ENCODE peak calls at places on chromosomes 1 and 21, in ten cellular contexts. One of them, this sample, is unnamed.

GRCh38 chr21:41601573-41602371 is 93.8 kb upstream of the TMPRSS2 start:
- DNase-seq in HFFc6: peak
- DNase-seq in NCI-H1092: no peak
- DNase-seq in HTR-8/SVneo: no peak
- DNase-seq in mesothelial cell of epicardium: peak
- DNase-seq in stimulated activated CD8-positive, alpha-beta memory T cell treated with anti-CD3 and anti-CD28 coated beads, Interleukin-2, amount 100 ng/mL, for 1 hour: no peak
- DNase-seq in ecto neural progenitor cell: peak
- DNase-seq in activated CD4-positive, alpha-beta T cell treated with anti-CD3 and anti-CD28 coated beads, Interleukin-2, amount 50 U/mL, for 1 hour: no peak
- DNase-seq in posterior vena cava: no peak
- DNase-seq in iPS-NIHi11: no peak
- DNase-seq in this sample: no peak

GRCh38 chr1:225772323-225772768 is 5.3 kb upstream of the SRP9 start:
- DNase-seq in HFFc6: peak
- DNase-seq in NCI-H1092: peak
- DNase-seq in HTR-8/SVneo: peak
- DNase-seq in mesothelial cell of epicardium: peak
- DNase-seq in stimulated activated CD8-positive, alpha-beta memory T cell treated with anti-CD3 and anti-CD28 coated beads, Interleukin-2, amount 100 ng/mL, for 1 hour: no peak
- DNase-seq in ecto neural progenitor cell: peak
- DNase-seq in activated CD4-positive, alpha-beta T cell treated with anti-CD3 and anti-CD28 coated beads, Interleukin-2, amount 50 U/mL, for 1 hour: peak
- DNase-seq in posterior vena cava: peak
- DNase-seq in iPS-NIHi11: peak
- DNase-seq in this sample: peak

GRCh38 chr1:37946703-37947360 is at the start of gene INPP5B:
- DNase-seq in HFFc6: peak
- DNase-seq in NCI-H1092: no peak
- DNase-seq in HTR-8/SVneo: peak
- DNase-seq in mesothelial cell of epicardium: peak
- DNase-seq in stimulated activated CD8-positive, alpha-beta memory T cell treated with anti-CD3 and anti-CD28 coated beads, Interleukin-2, amount 100 ng/mL, for 1 hour: peak
- DNase-seq in ecto neural progenitor cell: peak
- DNase-seq in activated CD4-positive, alpha-beta T cell treated with anti-CD3 and anti-CD28 coated beads, Interleukin-2, amount 50 U/mL, for 1 hour: peak
- DNase-seq in posterior vena cava: peak
- DNase-seq in iPS-NIHi11: peak
- DNase-seq in this sample: peak

GRCh38 chr1:44621841-44622286 is 52.4 kb downstream of the TMEM53 start:
- DNase-seq in HFFc6: no peak
- DNase-seq in NCI-H1092: no peak
- DNase-seq in HTR-8/SVneo: no peak
- DNase-seq in mesothelial cell of epicardium: peak
- DNase-seq in stimulated activated CD8-positive, alpha-beta memory T cell treated with anti-CD3 and anti-CD28 coated beads, Interleukin-2, amount 100 ng/mL, for 1 hour: no peak
- DNase-seq in ecto neural progenitor cell: no peak
- DNase-seq in activated CD4-positive, alpha-beta T cell treated with anti-CD3 and anti-CD28 coated beads, Interleukin-2, amount 50 U/mL, for 1 hour: no peak
- DNase-seq in posterior vena cava: no peak
- DNase-seq in iPS-NIHi11: no peak
- DNase-seq in this sample: no peak

GRCh38 chr1:167442142-167442848 is 76.0 kb downstream of the CD247 start:
- DNase-seq in HFFc6: peak
- DNase-seq in NCI-H1092: peak
- DNase-seq in HTR-8/SVneo: peak
- DNase-seq in mesothelial cell of epicardium: peak
- DNase-seq in stimulated activated CD8-positive, alpha-beta memory T cell treated with anti-CD3 and anti-CD28 coated beads, Interleukin-2, amount 100 ng/mL, for 1 hour: peak
- DNase-seq in ecto neural progenitor cell: peak
- DNase-seq in activated CD4-positive, alpha-beta T cell treated with anti-CD3 and anti-CD28 coated beads, Interleukin-2, amount 50 U/mL, for 1 hour: peak
- DNase-seq in posterior vena cava: peak
- DNase-seq in iPS-NIHi11: peak
- DNase-seq in this sample: peak

GRCh38 chr1:24316659-24317058 is 2.5 kb upstream of the GRHL3 start:
- DNase-seq in HFFc6: no peak
- DNase-seq in NCI-H1092: no peak
- DNase-seq in HTR-8/SVneo: no peak
- DNase-seq in mesothelial cell of epicardium: no peak
- DNase-seq in stimulated activated CD8-positive, alpha-beta memory T cell treated with anti-CD3 and anti-CD28 coated beads, Interleukin-2, amount 100 ng/mL, for 1 hour: no peak
- DNase-seq in ecto neural progenitor cell: no peak
- DNase-seq in activated CD4-positive, alpha-beta T cell treated with anti-CD3 and anti-CD28 coated beads, Interleukin-2, amount 50 U/mL, for 1 hour: no peak
- DNase-seq in posterior vena cava: no peak
- DNase-seq in iPS-NIHi11: no peak
- DNase-seq in this sample: peak

GRCh38 chr1:115469703-115470476 is 131.8 kb upstream of the NGF start:
- DNase-seq in HFFc6: peak
- DNase-seq in NCI-H1092: no peak
- DNase-seq in HTR-8/SVneo: peak
- DNase-seq in mesothelial cell of epicardium: peak
- DNase-seq in stimulated activated CD8-positive, alpha-beta memory T cell treated with anti-CD3 and anti-CD28 coated beads, Interleukin-2, amount 100 ng/mL, for 1 hour: no peak
- DNase-seq in ecto neural progenitor cell: peak
- DNase-seq in activated CD4-positive, alpha-beta T cell treated with anti-CD3 and anti-CD28 coated beads, Interleukin-2, amount 50 U/mL, for 1 hour: no peak
- DNase-seq in posterior vena cava: no peak
- DNase-seq in iPS-NIHi11: peak
- DNase-seq in this sample: peak

GRCh38 chr21:26835027-26835713 is 10.0 kb downstream of the ADAMTS1 start:
- DNase-seq in HFFc6: peak
- DNase-seq in NCI-H1092: no peak
- DNase-seq in HTR-8/SVneo: peak
- DNase-seq in mesothelial cell of epicardium: no peak
- DNase-seq in stimulated activated CD8-positive, alpha-beta memory T cell treated with anti-CD3 and anti-CD28 coated beads, Interleukin-2, amount 100 ng/mL, for 1 hour: no peak
- DNase-seq in ecto neural progenitor cell: no peak
- DNase-seq in activated CD4-positive, alpha-beta T cell treated with anti-CD3 and anti-CD28 coated beads, Interleukin-2, amount 50 U/mL, for 1 hour: no peak
- DNase-seq in posterior vena cava: no peak
- DNase-seq in iPS-NIHi11: no peak
- DNase-seq in this sample: no peak

GRCh38 chr1:183089025-183089639 is 65.9 kb downstream of the LAMC1 start:
- DNase-seq in HFFc6: no peak
- DNase-seq in NCI-H1092: peak
- DNase-seq in HTR-8/SVneo: no peak
- DNase-seq in mesothelial cell of epicardium: no peak
- DNase-seq in stimulated activated CD8-positive, alpha-beta memory T cell treated with anti-CD3 and anti-CD28 coated beads, Interleukin-2, amount 100 ng/mL, for 1 hour: no peak
- DNase-seq in ecto neural progenitor cell: no peak
- DNase-seq in activated CD4-positive, alpha-beta T cell treated with anti-CD3 and anti-CD28 coated beads, Interleukin-2, amount 50 U/mL, for 1 hour: no peak
- DNase-seq in posterior vena cava: no peak
- DNase-seq in iPS-NIHi11: no peak
- DNase-seq in this sample: no peak

GRCh38 chr1:119482517-119483425 is 24.2 kb upstream of the HSD3B1 start:
- DNase-seq in HFFc6: no peak
- DNase-seq in NCI-H1092: no peak
- DNase-seq in HTR-8/SVneo: no peak
- DNase-seq in mesothelial cell of epicardium: no peak
- DNase-seq in stimulated activated CD8-positive, alpha-beta memory T cell treated with anti-CD3 and anti-CD28 coated beads, Interleukin-2, amount 100 ng/mL, for 1 hour: no peak
- DNase-seq in ecto neural progenitor cell: no peak
- DNase-seq in activated CD4-positive, alpha-beta T cell treated with anti-CD3 and anti-CD28 coated beads, Interleukin-2, amount 50 U/mL, for 1 hour: no peak
- DNase-seq in posterior vena cava: no peak
- DNase-seq in iPS-NIHi11: no peak
- DNase-seq in this sample: no peak

GRCh38 chr1:9836632-9836960 is 12.8 kb upstream of the CLSTN1 start:
- DNase-seq in HFFc6: no peak
- DNase-seq in NCI-H1092: no peak
- DNase-seq in HTR-8/SVneo: no peak
- DNase-seq in mesothelial cell of epicardium: no peak
- DNase-seq in stimulated activated CD8-positive, alpha-beta memory T cell treated with anti-CD3 and anti-CD28 coated beads, Interleukin-2, amount 100 ng/mL, for 1 hour: no peak
- DNase-seq in ecto neural progenitor cell: no peak
- DNase-seq in activated CD4-positive, alpha-beta T cell treated with anti-CD3 and anti-CD28 coated beads, Interleukin-2, amount 50 U/mL, for 1 hour: no peak
- DNase-seq in posterior vena cava: no peak
- DNase-seq in iPS-NIHi11: no peak
- DNase-seq in this sample: no peak

GRCh38 chr1:225462429-225462713 is 34.5 kb upstream of the LBR start:
- DNase-seq in HFFc6: no peak
- DNase-seq in NCI-H1092: peak
- DNase-seq in HTR-8/SVneo: no peak
- DNase-seq in mesothelial cell of epicardium: no peak
- DNase-seq in stimulated activated CD8-positive, alpha-beta memory T cell treated with anti-CD3 and anti-CD28 coated beads, Interleukin-2, amount 100 ng/mL, for 1 hour: no peak
- DNase-seq in ecto neural progenitor cell: no peak
- DNase-seq in activated CD4-positive, alpha-beta T cell treated with anti-CD3 and anti-CD28 coated beads, Interleukin-2, amount 50 U/mL, for 1 hour: no peak
- DNase-seq in posterior vena cava: peak
- DNase-seq in iPS-NIHi11: no peak
- DNase-seq in this sample: no peak

GRCh38 chr1:47478090-47478489 is 40.2 kb downstream of the FOXD2 start:
- DNase-seq in HFFc6: no peak
- DNase-seq in NCI-H1092: no peak
- DNase-seq in HTR-8/SVneo: no peak
- DNase-seq in mesothelial cell of epicardium: peak
- DNase-seq in stimulated activated CD8-positive, alpha-beta memory T cell treated with anti-CD3 and anti-CD28 coated beads, Interleukin-2, amount 100 ng/mL, for 1 hour: no peak
- DNase-seq in ecto neural progenitor cell: no peak
- DNase-seq in activated CD4-positive, alpha-beta T cell treated with anti-CD3 and anti-CD28 coated beads, Interleukin-2, amount 50 U/mL, for 1 hour: no peak
- DNase-seq in posterior vena cava: no peak
- DNase-seq in iPS-NIHi11: no peak
- DNase-seq in this sample: peak

GRCh38 chr21:15057290-15057689 is 7.5 kb downstream of the NRIP1 start:
- DNase-seq in HFFc6: no peak
- DNase-seq in NCI-H1092: no peak
- DNase-seq in HTR-8/SVneo: no peak
- DNase-seq in mesothelial cell of epicardium: no peak
- DNase-seq in stimulated activated CD8-positive, alpha-beta memory T cell treated with anti-CD3 and anti-CD28 coated beads, Interleukin-2, amount 100 ng/mL, for 1 hour: no peak
- DNase-seq in ecto neural progenitor cell: no peak
- DNase-seq in activated CD4-positive, alpha-beta T cell treated with anti-CD3 and anti-CD28 coated beads, Interleukin-2, amount 50 U/mL, for 1 hour: no peak
- DNase-seq in posterior vena cava: no peak
- DNase-seq in iPS-NIHi11: no peak
- DNase-seq in this sample: peak

GRCh38 chr1:208528577-208529240 is 284.5 kb upstream of the PLXNA2 start:
- DNase-seq in HFFc6: no peak
- DNase-seq in NCI-H1092: no peak
- DNase-seq in HTR-8/SVneo: no peak
- DNase-seq in mesothelial cell of epicardium: no peak
- DNase-seq in stimulated activated CD8-positive, alpha-beta memory T cell treated with anti-CD3 and anti-CD28 coated beads, Interleukin-2, amount 100 ng/mL, for 1 hour: no peak
- DNase-seq in ecto neural progenitor cell: peak
- DNase-seq in activated CD4-positive, alpha-beta T cell treated with anti-CD3 and anti-CD28 coated beads, Interleukin-2, amount 50 U/mL, for 1 hour: no peak
- DNase-seq in posterior vena cava: no peak
- DNase-seq in iPS-NIHi11: no peak
- DNase-seq in this sample: no peak

GRCh38 chr21:32794643-32795042 is 23.1 kb upstream of the PAXBP1 start:
- DNase-seq in HFFc6: no peak
- DNase-seq in NCI-H1092: no peak
- DNase-seq in HTR-8/SVneo: no peak
- DNase-seq in mesothelial cell of epicardium: no peak
- DNase-seq in stimulated activated CD8-positive, alpha-beta memory T cell treated with anti-CD3 and anti-CD28 coated beads, Interleukin-2, amount 100 ng/mL, for 1 hour: no peak
- DNase-seq in ecto neural progenitor cell: no peak
- DNase-seq in activated CD4-positive, alpha-beta T cell treated with anti-CD3 and anti-CD28 coated beads, Interleukin-2, amount 50 U/mL, for 1 hour: no peak
- DNase-seq in posterior vena cava: no peak
- DNase-seq in iPS-NIHi11: no peak
- DNase-seq in this sample: no peak

GRCh38 chr21:42176864-42177263 is 42.1 kb upstream of the ABCG1 start:
- DNase-seq in HFFc6: no peak
- DNase-seq in NCI-H1092: no peak
- DNase-seq in HTR-8/SVneo: no peak
- DNase-seq in mesothelial cell of epicardium: no peak
- DNase-seq in stimulated activated CD8-positive, alpha-beta memory T cell treated with anti-CD3 and anti-CD28 coated beads, Interleukin-2, amount 100 ng/mL, for 1 hour: no peak
- DNase-seq in ecto neural progenitor cell: no peak
- DNase-seq in activated CD4-positive, alpha-beta T cell treated with anti-CD3 and anti-CD28 coated beads, Interleukin-2, amount 50 U/mL, for 1 hour: no peak
- DNase-seq in posterior vena cava: no peak
- DNase-seq in iPS-NIHi11: no peak
- DNase-seq in this sample: no peak

GRCh38 chr1:24126023-24126671 is 14.2 kb upstream of the MYOM3 start:
- DNase-seq in HFFc6: peak
- DNase-seq in NCI-H1092: no peak
- DNase-seq in HTR-8/SVneo: no peak
- DNase-seq in mesothelial cell of epicardium: no peak
- DNase-seq in stimulated activated CD8-positive, alpha-beta memory T cell treated with anti-CD3 and anti-CD28 coated beads, Interleukin-2, amount 100 ng/mL, for 1 hour: no peak
- DNase-seq in ecto neural progenitor cell: no peak
- DNase-seq in activated CD4-positive, alpha-beta T cell treated with anti-CD3 and anti-CD28 coated beads, Interleukin-2, amount 50 U/mL, for 1 hour: no peak
- DNase-seq in posterior vena cava: peak
- DNase-seq in iPS-NIHi11: no peak
- DNase-seq in this sample: no peak

GRCh38 chr21:25323356-25323949 is 283.8 kb downstream of the MRPL39 start:
- DNase-seq in HFFc6: no peak
- DNase-seq in NCI-H1092: no peak
- DNase-seq in HTR-8/SVneo: no peak
- DNase-seq in mesothelial cell of epicardium: no peak
- DNase-seq in stimulated activated CD8-positive, alpha-beta memory T cell treated with anti-CD3 and anti-CD28 coated beads, Interleukin-2, amount 100 ng/mL, for 1 hour: no peak
- DNase-seq in ecto neural progenitor cell: no peak
- DNase-seq in activated CD4-positive, alpha-beta T cell treated with anti-CD3 and anti-CD28 coated beads, Interleukin-2, amount 50 U/mL, for 1 hour: no peak
- DNase-seq in posterior vena cava: no peak
- DNase-seq in iPS-NIHi11: no peak
- DNase-seq in this sample: no peak

GRCh38 chr1:200053639-200054038 is 26.1 kb downstream of the NR5A2 start:
- DNase-seq in HFFc6: no peak
- DNase-seq in NCI-H1092: no peak
- DNase-seq in HTR-8/SVneo: no peak
- DNase-seq in mesothelial cell of epicardium: no peak
- DNase-seq in stimulated activated CD8-positive, alpha-beta memory T cell treated with anti-CD3 and anti-CD28 coated beads, Interleukin-2, amount 100 ng/mL, for 1 hour: no peak
- DNase-seq in ecto neural progenitor cell: no peak
- DNase-seq in activated CD4-positive, alpha-beta T cell treated with anti-CD3 and anti-CD28 coated beads, Interleukin-2, amount 50 U/mL, for 1 hour: no peak
- DNase-seq in posterior vena cava: no peak
- DNase-seq in iPS-NIHi11: no peak
- DNase-seq in this sample: no peak

GRCh38 chr1:43377831-43378230 is 10.0 kb upstream of the ELOVL1 start:
- DNase-seq in HFFc6: no peak
- DNase-seq in NCI-H1092: no peak
- DNase-seq in HTR-8/SVneo: no peak
- DNase-seq in mesothelial cell of epicardium: no peak
- DNase-seq in stimulated activated CD8-positive, alpha-beta memory T cell treated with anti-CD3 and anti-CD28 coated beads, Interleukin-2, amount 100 ng/mL, for 1 hour: no peak
- DNase-seq in ecto neural progenitor cell: no peak
- DNase-seq in activated CD4-positive, alpha-beta T cell treated with anti-CD3 and anti-CD28 coated beads, Interleukin-2, amount 50 U/mL, for 1 hour: no peak
- DNase-seq in posterior vena cava: no peak
- DNase-seq in iPS-NIHi11: no peak
- DNase-seq in this sample: no peak

GRCh38 chr1:45394342-45394741 is 54.1 kb upstream of the MUTYH start:
- DNase-seq in HFFc6: no peak
- DNase-seq in NCI-H1092: no peak
- DNase-seq in HTR-8/SVneo: no peak
- DNase-seq in mesothelial cell of epicardium: no peak
- DNase-seq in stimulated activated CD8-positive, alpha-beta memory T cell treated with anti-CD3 and anti-CD28 coated beads, Interleukin-2, amount 100 ng/mL, for 1 hour: no peak
- DNase-seq in ecto neural progenitor cell: no peak
- DNase-seq in activated CD4-positive, alpha-beta T cell treated with anti-CD3 and anti-CD28 coated beads, Interleukin-2, amount 50 U/mL, for 1 hour: no peak
- DNase-seq in posterior vena cava: no peak
- DNase-seq in iPS-NIHi11: no peak
- DNase-seq in this sample: no peak

GRCh38 chr1:223726380-223727001 is 14.2 kb downstream of the CAPN2 start:
- DNase-seq in HFFc6: peak
- DNase-seq in NCI-H1092: no peak
- DNase-seq in HTR-8/SVneo: peak
- DNase-seq in mesothelial cell of epicardium: peak
- DNase-seq in stimulated activated CD8-positive, alpha-beta memory T cell treated with anti-CD3 and anti-CD28 coated beads, Interleukin-2, amount 100 ng/mL, for 1 hour: peak
- DNase-seq in ecto neural progenitor cell: no peak
- DNase-seq in activated CD4-positive, alpha-beta T cell treated with anti-CD3 and anti-CD28 coated beads, Interleukin-2, amount 50 U/mL, for 1 hour: peak
- DNase-seq in posterior vena cava: peak
- DNase-seq in iPS-NIHi11: peak
- DNase-seq in this sample: peak

GRCh38 chr1:25556791-25557476 is 13.5 kb downstream of the LDLRAP1 start:
- DNase-seq in HFFc6: peak
- DNase-seq in NCI-H1092: no peak
- DNase-seq in HTR-8/SVneo: no peak
- DNase-seq in mesothelial cell of epicardium: no peak
- DNase-seq in stimulated activated CD8-positive, alpha-beta memory T cell treated with anti-CD3 and anti-CD28 coated beads, Interleukin-2, amount 100 ng/mL, for 1 hour: no peak
- DNase-seq in ecto neural progenitor cell: no peak
- DNase-seq in activated CD4-positive, alpha-beta T cell treated with anti-CD3 and anti-CD28 coated beads, Interleukin-2, amount 50 U/mL, for 1 hour: no peak
- DNase-seq in posterior vena cava: no peak
- DNase-seq in iPS-NIHi11: no peak
- DNase-seq in this sample: no peak